ENCODE peak calls at places on chromosome 2, in ten cellular contexts. W, R, Q, J, M, D, E, O, H and K are unnamed samples. For H3K36me3, H3K9me3 and H3K4me1, the result is how much of the 10 kb centered on the place peaks cover.

GRCh38 chr2:28628987-28629386 is 122.6 kb upstream of the PPP1CB start:
- DNase-seq in W (no peak), R (no peak), Q (no peak), J (no peak), M (no peak), D (no peak), E (no peak), O (no peak), H (no peak), K (no peak)

GRCh38 chr2:75513616-75514170 is 47.0 kb downstream of the EVA1A start:
- DNase-seq in W (no peak), R (no peak), Q (no peak), J (peak), M (no peak), D (peak), E (no peak), O (no peak), H (no peak), K (no peak)

GRCh38 chr2:180705122-180705521 is 275.3 kb upstream of the UBE2E3 start:
- DNase-seq in W (no peak), R (no peak), Q (no peak), J (peak), M (no peak), D (peak), E (no peak), O (no peak), H (no peak), K (no peak)

GRCh38 chr2:204977914-204978313 is 432.6 kb downstream of the PARD3B start:
- DNase-seq in W (no peak), R (no peak), Q (no peak), J (no peak), M (no peak), D (no peak), E (no peak), O (no peak), H (no peak), K (no peak)

GRCh38 chr2:242017086-242017485 is 147.6 kb downstream of the RTP5 start:
- DNase-seq in W (no peak), R (no peak), Q (no peak), J (no peak), M (peak), D (no peak), E (no peak), O (no peak), H (no peak), K (no peak)

GRCh38 chr2:8538531-8538930 is 143.3 kb upstream of the ID2 start:
- DNase-seq in W (no peak), R (no peak), Q (no peak), J (no peak), M (no peak), D (no peak), E (no peak), O (no peak), H (no peak), K (peak)

GRCh38 chr2:127969455-127969854 is 58.4 kb downstream of the SAP130 start:
- DNase-seq in W (no peak), R (no peak), Q (no peak), J (no peak), M (no peak), D (no peak), E (no peak), O (no peak), H (no peak), K (no peak)

GRCh38 chr2:131105950-131106801 is 1.0 kb downstream of the PLEKHB2 start:
- DNase-seq in W (peak), R (peak), Q (no peak), J (peak), M (peak), D (peak), E (no peak), O (peak), H (no peak), K (peak)

GRCh38 chr2:233814063-233814435 is 35.9 kb downstream of the MROH2A start:
- DNase-seq in W (no peak), R (no peak), Q (no peak), J (peak), M (no peak), D (no peak), E (no peak), O (peak), H (no peak), K (no peak)

GRCh38 chr2:234162876-234163275 is 112.4 kb downstream of the SPP2 start:
- DNase-seq in W (no peak), R (no peak), Q (no peak), J (no peak), M (no peak), D (peak), E (no peak), O (no peak), H (no peak), K (no peak)

GRCh38 chr2:127139766-127140165 is 32.8 kb upstream of the BIN1 start:
- DNase-seq in W (no peak), R (no peak), Q (no peak), J (no peak), M (no peak), D (peak), E (no peak), O (no peak), H (no peak), K (no peak)

GRCh38 chr2:45964226-45964841 is 312.9 kb downstream of the PRKCE start:
- DNase-seq in W (no peak), R (peak), Q (peak), J (peak), M (peak), D (peak), E (no peak), O (no peak), H (peak), K (no peak)

GRCh38 chr2:58834404-58834803 is 593.3 kb upstream of the FANCL start:
- DNase-seq in W (no peak), R (peak), Q (no peak), J (peak), M (no peak), D (no peak), E (no peak), O (peak), H (no peak), K (no peak)

GRCh38 chr2:85996591-85996990 is 107.8 kb upstream of the ST3GAL5 start:
- DNase-seq in W (no peak), R (no peak), Q (no peak), J (peak), M (no peak), D (no peak), E (no peak), O (peak), H (no peak), K (no peak)

GRCh38 chr2:169775765-169776482 is 22.7 kb upstream of the SSB start:
- DNase-seq in W (no peak), R (no peak), Q (no peak), J (no peak), M (no peak), D (peak), E (no peak), O (no peak), H (no peak), K (no peak)

GRCh38 chr2:85584857-85585780 is 888 bp downstream of the VAMP5 start:
- DNase-seq in W (peak), R (peak), Q (peak), J (peak), M (peak), D (peak), E (peak), O (peak), H (peak), K (no peak)

GRCh38 chr2:232026941-232027340 is 65.4 kb downstream of the DIS3L2 start:
- DNase-seq in W (no peak), R (no peak), Q (no peak), J (no peak), M (no peak), D (no peak), E (no peak), O (no peak), H (no peak), K (no peak)

GRCh38 chr2:217837001-217837491 is 165.7 kb downstream of the TNS1 start:
- DNase-seq in W (peak), R (peak), Q (peak), J (peak), M (peak), D (no peak), E (no peak), O (peak), H (no peak), K (no peak)

GRCh38 chr2:27127883-27128670 is 4.5 kb downstream of the ABHD1 start:
- DNase-seq in W (no peak), R (no peak), Q (no peak), J (no peak), M (no peak), D (no peak), E (no peak), O (no peak), H (no peak), K (no peak)

GRCh38 chr2:121276341-121276740 is 8.7 kb downstream of the TFCP2L1 start:
- DNase-seq in W (no peak), R (no peak), Q (no peak), J (no peak), M (no peak), D (no peak), E (no peak), O (no peak), H (no peak), K (no peak)

GRCh38 chr2:31255911-31256571 is 22.1 kb downstream of the EHD3 start:
- DNase-seq in W (no peak), R (no peak), Q (no peak), J (no peak), M (no peak), D (no peak), E (no peak), O (no peak), H (no peak), K (no peak)

DNA sequence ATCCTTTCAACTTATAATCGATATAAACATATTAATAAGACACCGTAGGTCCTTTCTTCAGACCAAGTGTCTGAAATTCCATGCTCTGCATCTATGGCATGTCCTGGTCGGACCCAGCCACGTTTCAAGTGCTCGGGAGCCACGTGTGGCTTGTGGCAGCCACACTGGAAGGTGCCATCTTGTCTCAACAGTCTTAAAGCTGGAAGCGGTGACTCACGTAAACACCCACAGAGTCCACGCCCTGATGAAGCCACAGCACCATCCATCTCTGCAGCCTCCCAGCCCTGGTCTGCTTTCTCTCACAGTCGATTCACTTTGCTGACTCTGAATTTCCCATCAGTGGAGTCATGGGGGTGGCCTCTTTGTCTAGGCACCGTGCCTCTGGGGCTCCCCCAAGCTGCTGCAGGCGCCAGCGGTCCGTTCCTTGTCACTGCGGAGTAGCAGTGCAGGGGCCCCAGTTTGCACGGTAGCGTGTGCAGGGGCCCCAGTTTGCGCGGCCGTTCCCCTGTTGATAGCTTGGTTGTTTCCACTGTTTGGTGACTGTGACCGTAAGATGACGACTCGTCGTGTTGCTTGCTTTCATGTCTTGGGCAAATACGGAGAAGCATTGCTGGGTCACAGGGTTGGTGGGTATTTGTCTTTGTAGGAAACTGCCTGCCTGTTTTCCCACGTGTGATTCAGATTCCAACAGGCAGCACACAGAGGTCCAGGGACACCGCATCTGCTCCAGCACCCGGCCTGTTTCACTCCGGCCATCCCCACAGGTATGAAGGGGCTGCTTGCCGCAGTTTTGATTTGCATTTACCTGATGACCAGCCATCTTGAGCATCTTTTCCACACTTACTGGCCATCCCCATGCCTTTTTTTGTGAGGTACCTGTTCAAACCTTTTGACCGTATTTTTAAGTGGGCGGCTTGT is 240.3 kb downstream of the HDAC4 start:
- DNase-seq in W (no peak), R (no peak), Q (no peak), J (no peak), M (peak), D (no peak), E (no peak), O (no peak), H (no peak), K (no peak)
- H3K36me3 ChIP-seq in W (under half), R (under half), Q (under half), J (under half), M (under half), D (under half), E (under half), O (under half), H (under half), K (under half)

DNA sequence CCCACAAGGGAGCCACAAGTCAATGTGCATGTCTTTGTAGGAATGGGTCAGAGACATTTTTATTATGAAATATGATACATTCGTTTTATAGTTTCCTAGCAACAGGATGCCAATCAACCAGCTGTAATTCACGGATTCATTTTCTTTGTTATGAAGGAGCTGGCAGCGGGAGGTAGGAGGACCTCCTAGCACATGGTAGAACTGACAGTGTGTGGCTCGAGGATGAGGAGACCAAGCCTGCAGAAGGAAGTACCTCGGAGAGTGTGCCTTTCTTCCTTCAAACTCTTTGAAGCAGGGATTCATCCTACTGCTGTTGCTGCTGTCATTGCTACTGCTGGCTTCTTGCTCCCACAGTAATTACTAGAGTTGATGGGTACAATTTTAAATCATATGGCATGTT is 504.8 kb upstream of the KLHL29 start:
- DNase-seq in W (no peak), R (no peak), Q (no peak), J (no peak), M (no peak), D (no peak), E (no peak), O (no peak), H (no peak), K (no peak)
- H3K9me3 ChIP-seq in W (under half), R (under half), Q (under half), J (under half), M (under half), D (under half), E (under half), O (under half), H (under half), K (under half)

GRCh38 chr2:168525741-168526140 is 69.7 kb downstream of the CERS6 start:
- DNase-seq in W (no peak), R (no peak), Q (no peak), J (no peak), M (no peak), D (no peak), E (no peak), O (no peak), H (no peak), K (no peak)
- H3K4me1 ChIP-seq in W (half or more), R (under half), Q (under half), J (under half), M (under half), D (half or more), E (under half), O (under half), H (under half), K (under half)

GRCh38 chr2:177589191-177589590 is 196.6 kb downstream of the AGPS start:
- DNase-seq in W (no peak), R (no peak), Q (no peak), J (no peak), M (no peak), D (no peak), E (no peak), O (no peak), H (no peak), K (no peak)

GRCh38 chr2:177592397-177592796 is 199.8 kb downstream of the AGPS start:
- DNase-seq in W (no peak), R (no peak), Q (no peak), J (no peak), M (no peak), D (no peak), E (no peak), O (no peak), H (no peak), K (no peak)

GRCh38 chr2:177586154-177586553 is 193.6 kb downstream of the AGPS start:
- DNase-seq in W (no peak), R (no peak), Q (no peak), J (no peak), M (no peak), D (no peak), E (no peak), O (no peak), H (no peak), K (no peak)

GRCh38 chr2:177585234-177585863 is 192.8 kb downstream of the AGPS start:
- DNase-seq in W (no peak), R (no peak), Q (peak), J (no peak), M (no peak), D (no peak), E (no peak), O (no peak), H (no peak), K (no peak)

DNA sequence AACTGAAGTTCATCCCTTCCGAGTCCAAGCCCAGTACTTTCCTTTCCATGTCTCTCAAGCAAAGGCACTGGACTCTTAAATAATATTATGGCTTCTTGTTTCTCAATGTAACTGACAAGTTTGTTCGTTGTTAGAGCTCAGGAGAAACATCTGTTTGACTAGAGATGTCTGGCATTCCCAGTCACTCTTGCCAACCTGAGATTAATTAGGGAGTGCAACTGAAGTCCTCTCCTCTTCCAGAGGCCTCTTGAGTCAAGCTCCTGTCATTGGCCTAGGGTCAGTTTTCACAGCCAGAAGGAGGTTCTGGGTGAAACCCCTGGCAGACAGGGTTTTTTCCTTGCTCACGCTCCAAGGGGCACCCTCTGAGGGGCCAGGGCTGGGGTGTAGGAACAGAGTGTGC is 196.1 kb downstream of the AGPS start:
- DNase-seq in W (no peak), R (no peak), Q (no peak), J (no peak), M (no peak), D (no peak), E (no peak), O (no peak), H (no peak), K (no peak)
- H3K36me3 ChIP-seq in W (under half), R (under half), Q (under half), J (under half), M (under half), D (under half), E (under half), O (under half), H (under half), K (under half)